ENCODE peak calls at places on chromosome 6, in nine cellular contexts. One of them, this sample, is unnamed.
A peak's percentile ranks its signal among the peaks of the same experiment; 100 is the strongest.

GRCh38 chr6:37669887-37670437 is 27.7 kb downstream of the MDGA1 start:
- DNase-seq in left ventricle myocardium inferior: no peak
- DNase-seq in AG04450: no peak
- DNase-seq in NB4: no peak
- DNase-seq in adrenal gland: no peak
- DNase-seq in psoas muscle: no peak
- DNase-seq in ascending aorta: no peak
- DNase-seq in GM12865: no peak
- DNase-seq in GM12878: no peak
- DNase-seq in this sample: no peak

GRCh38 chr6:2165216-2165725 is 80.1 kb downstream of the GMDS start:
- DNase-seq in left ventricle myocardium inferior: no peak
- DNase-seq in AG04450: no peak
- DNase-seq in NB4: no peak
- DNase-seq in adrenal gland: no peak
- DNase-seq in psoas muscle: no peak
- DNase-seq in ascending aorta: no peak
- DNase-seq in GM12865: no peak
- DNase-seq in GM12878: no peak
- DNase-seq in this sample: no peak

GRCh38 chr6:85404497-85405174 is 45.2 kb upstream of the NT5E start:
- DNase-seq in left ventricle myocardium inferior: no peak
- DNase-seq in AG04450: peak; percentile 79
- DNase-seq in NB4: no peak
- DNase-seq in adrenal gland: no peak
- DNase-seq in psoas muscle: no peak
- DNase-seq in ascending aorta: peak; percentile 73
- DNase-seq in GM12865: no peak
- DNase-seq in GM12878: no peak
- DNase-seq in this sample: no peak

GRCh38 chr6:100664274-100665040 is 199.7 kb upstream of the SIM1 start:
- DNase-seq in left ventricle myocardium inferior: no peak
- DNase-seq in AG04450: peak; percentile 2
- DNase-seq in NB4: peak; percentile 47
- DNase-seq in adrenal gland: no peak
- DNase-seq in psoas muscle: no peak
- DNase-seq in ascending aorta: no peak
- DNase-seq in GM12865: peak; percentile 28
- DNase-seq in GM12878: no peak
- DNase-seq in this sample: no peak

GRCh38 chr6:113185299-113185698 is 671.8 kb upstream of the MARCKS start:
- DNase-seq in left ventricle myocardium inferior: peak; percentile 14
- DNase-seq in AG04450: peak; percentile 16
- DNase-seq in NB4: no peak
- DNase-seq in adrenal gland: no peak
- DNase-seq in psoas muscle: no peak
- DNase-seq in ascending aorta: no peak
- DNase-seq in GM12865: no peak
- DNase-seq in GM12878: no peak
- DNase-seq in this sample: no peak

GRCh38 chr6:168852336-168852884 is 401.2 kb downstream of the THBS2 start:
- DNase-seq in left ventricle myocardium inferior: no peak
- DNase-seq in AG04450: no peak
- DNase-seq in NB4: no peak
- DNase-seq in adrenal gland: no peak
- DNase-seq in psoas muscle: no peak
- DNase-seq in ascending aorta: no peak
- DNase-seq in GM12865: no peak
- DNase-seq in GM12878: no peak
- DNase-seq in this sample: no peak

GRCh38 chr6:37565267-37566208 is 65.8 kb upstream of the CCDC167 start:
- DNase-seq in left ventricle myocardium inferior: no peak
- DNase-seq in AG04450: no peak
- DNase-seq in NB4: no peak
- DNase-seq in adrenal gland: no peak
- DNase-seq in psoas muscle: no peak
- DNase-seq in ascending aorta: no peak
- DNase-seq in GM12865: peak; percentile 53
- DNase-seq in GM12878: no peak
- DNase-seq in this sample: peak; percentile 54

GRCh38 chr6:151592449-151593169 is 98.8 kb downstream of the CCDC170 start:
- DNase-seq in left ventricle myocardium inferior: no peak
- DNase-seq in AG04450: no peak
- DNase-seq in NB4: no peak
- DNase-seq in adrenal gland: no peak
- DNase-seq in psoas muscle: no peak
- DNase-seq in ascending aorta: no peak
- DNase-seq in GM12865: no peak
- DNase-seq in GM12878: no peak
- DNase-seq in this sample: no peak

GRCh38 chr6:169520104-169520503 is 181.7 kb downstream of the WDR27 start:
- DNase-seq in left ventricle myocardium inferior: no peak
- DNase-seq in AG04450: no peak
- DNase-seq in NB4: no peak
- DNase-seq in adrenal gland: no peak
- DNase-seq in psoas muscle: no peak
- DNase-seq in ascending aorta: no peak
- DNase-seq in GM12865: no peak
- DNase-seq in GM12878: no peak
- DNase-seq in this sample: no peak

GRCh38 chr6:125867483-125867935 is 76.7 kb downstream of the NCOA7 start:
- DNase-seq in left ventricle myocardium inferior: no peak
- DNase-seq in AG04450: peak; percentile 33
- DNase-seq in NB4: peak; percentile 38
- DNase-seq in adrenal gland: no peak
- DNase-seq in psoas muscle: no peak
- DNase-seq in ascending aorta: no peak
- DNase-seq in GM12865: no peak
- DNase-seq in GM12878: no peak
- DNase-seq in this sample: no peak

GRCh38 chr6:53411451-53411850 is 62.7 kb upstream of the ELOVL5 start:
- DNase-seq in left ventricle myocardium inferior: no peak
- DNase-seq in AG04450: no peak
- DNase-seq in NB4: no peak
- DNase-seq in adrenal gland: no peak
- DNase-seq in psoas muscle: no peak
- DNase-seq in ascending aorta: no peak
- DNase-seq in GM12865: no peak
- DNase-seq in GM12878: no peak
- DNase-seq in this sample: no peak

GRCh38 chr6:3176562-3177355 is 19.4 kb upstream of the TUBB2A start:
- DNase-seq in left ventricle myocardium inferior: no peak
- DNase-seq in AG04450: peak; percentile 80
- DNase-seq in NB4: peak; percentile 88
- DNase-seq in adrenal gland: peak; percentile 87
- DNase-seq in psoas muscle: no peak
- DNase-seq in ascending aorta: no peak
- DNase-seq in GM12865: no peak
- DNase-seq in GM12878: no peak
- DNase-seq in this sample: no peak

GRCh38 chr6:168886964-168887363 is 366.7 kb downstream of the THBS2 start:
- DNase-seq in left ventricle myocardium inferior: no peak
- DNase-seq in AG04450: no peak
- DNase-seq in NB4: no peak
- DNase-seq in adrenal gland: no peak
- DNase-seq in psoas muscle: no peak
- DNase-seq in ascending aorta: no peak
- DNase-seq in GM12865: no peak
- DNase-seq in GM12878: no peak
- DNase-seq in this sample: no peak

GRCh38 chr6:160391419-160392116 is 43.4 kb downstream of the SLC22A3 start:
- DNase-seq in left ventricle myocardium inferior: no peak
- DNase-seq in AG04450: no peak
- DNase-seq in NB4: no peak
- DNase-seq in adrenal gland: peak; percentile 70
- DNase-seq in psoas muscle: no peak
- DNase-seq in ascending aorta: no peak
- DNase-seq in GM12865: no peak
- DNase-seq in GM12878: no peak
- DNase-seq in this sample: no peak

GRCh38 chr6:13624871-13625288 is 9.7 kb downstream of the NOL7 start:
- DNase-seq in left ventricle myocardium inferior: no peak
- DNase-seq in AG04450: no peak
- DNase-seq in NB4: peak; percentile 78
- DNase-seq in adrenal gland: no peak
- DNase-seq in psoas muscle: no peak
- DNase-seq in ascending aorta: no peak
- DNase-seq in GM12865: peak; percentile 69
- DNase-seq in GM12878: no peak
- DNase-seq in this sample: peak; percentile 45

GRCh38 chr6:89483111-89483720 is 50.3 kb downstream of the ANKRD6 start:
- DNase-seq in left ventricle myocardium inferior: peak; percentile 36
- DNase-seq in AG04450: no peak
- DNase-seq in NB4: no peak
- DNase-seq in adrenal gland: peak; percentile 79
- DNase-seq in psoas muscle: no peak
- DNase-seq in ascending aorta: peak; percentile 75
- DNase-seq in GM12865: no peak
- DNase-seq in GM12878: no peak
- DNase-seq in this sample: no peak

GRCh38 chr6:149233056-149233715 is 84.3 kb upstream of the TAB2 start:
- DNase-seq in left ventricle myocardium inferior: no peak
- DNase-seq in AG04450: peak; percentile 56
- DNase-seq in NB4: peak; percentile 67
- DNase-seq in adrenal gland: no peak
- DNase-seq in psoas muscle: no peak
- DNase-seq in ascending aorta: no peak
- DNase-seq in GM12865: no peak
- DNase-seq in GM12878: no peak
- DNase-seq in this sample: no peak

GRCh38 chr6:112946051-112946450 is 598.9 kb downstream of the RFPL4B start:
- DNase-seq in left ventricle myocardium inferior: no peak
- DNase-seq in AG04450: no peak
- DNase-seq in NB4: no peak
- DNase-seq in adrenal gland: no peak
- DNase-seq in psoas muscle: no peak
- DNase-seq in ascending aorta: no peak
- DNase-seq in GM12865: no peak
- DNase-seq in GM12878: no peak
- DNase-seq in this sample: no peak

GRCh38 chr6:106448000-106448426 is 87.5 kb downstream of the CRYBG1 start:
- DNase-seq in left ventricle myocardium inferior: peak; percentile 34
- DNase-seq in AG04450: no peak
- DNase-seq in NB4: peak; percentile 97
- DNase-seq in adrenal gland: no peak
- DNase-seq in psoas muscle: no peak
- DNase-seq in ascending aorta: no peak
- DNase-seq in GM12865: peak; percentile 71
- DNase-seq in GM12878: peak; percentile 11
- DNase-seq in this sample: peak; percentile 41

GRCh38 chr6:39887692-39888450 is 46.4 kb downstream of the MOCS1 start:
- DNase-seq in left ventricle myocardium inferior: peak; percentile 79
- DNase-seq in AG04450: peak; percentile 88
- DNase-seq in NB4: no peak
- DNase-seq in adrenal gland: peak; percentile 78
- DNase-seq in psoas muscle: peak; percentile 92
- DNase-seq in ascending aorta: peak; percentile 96
- DNase-seq in GM12865: no peak
- DNase-seq in GM12878: no peak
- DNase-seq in this sample: no peak

GRCh38 chr6:167487706-167488664 is 163.1 kb downstream of the TTLL2 start:
- DNase-seq in left ventricle myocardium inferior: no peak
- DNase-seq in AG04450: no peak
- DNase-seq in NB4: no peak
- DNase-seq in adrenal gland: no peak
- DNase-seq in psoas muscle: no peak
- DNase-seq in ascending aorta: no peak
- DNase-seq in GM12865: no peak
- DNase-seq in GM12878: no peak
- DNase-seq in this sample: no peak

GRCh38 chr6:167479967-167480653 is 155.2 kb downstream of the TTLL2 start:
- DNase-seq in left ventricle myocardium inferior: no peak
- DNase-seq in AG04450: no peak
- DNase-seq in NB4: peak; percentile 11
- DNase-seq in adrenal gland: peak; percentile 29
- DNase-seq in psoas muscle: no peak
- DNase-seq in ascending aorta: peak; percentile 42
- DNase-seq in GM12865: no peak
- DNase-seq in GM12878: no peak
- DNase-seq in this sample: no peak

GRCh38 chr6:167481527-167481926 is 156.6 kb downstream of the TTLL2 start:
- DNase-seq in left ventricle myocardium inferior: no peak
- DNase-seq in AG04450: no peak
- DNase-seq in NB4: no peak
- DNase-seq in adrenal gland: peak; percentile 37
- DNase-seq in psoas muscle: no peak
- DNase-seq in ascending aorta: no peak
- DNase-seq in GM12865: no peak
- DNase-seq in GM12878: no peak
- DNase-seq in this sample: no peak

GRCh38 chr6:167485186-167485978 is 160.5 kb downstream of the TTLL2 start:
- DNase-seq in left ventricle myocardium inferior: no peak
- DNase-seq in AG04450: no peak
- DNase-seq in NB4: no peak
- DNase-seq in adrenal gland: peak; percentile 56
- DNase-seq in psoas muscle: no peak
- DNase-seq in ascending aorta: no peak
- DNase-seq in GM12865: no peak
- DNase-seq in GM12878: no peak
- DNase-seq in this sample: no peak
- TF ChIP-seq CTCF in left ventricle myocardium inferior: peak; percentile 75
- TF ChIP-seq CTCF in AG04450: no peak
- TF ChIP-seq CTCF in NB4: no peak
- TF ChIP-seq CTCF in adrenal gland: peak; percentile 41
- TF ChIP-seq CTCF in psoas muscle: peak; percentile 52
- TF ChIP-seq CTCF in ascending aorta: peak; percentile 59
- TF ChIP-seq CTCF in GM12865: no peak
- TF ChIP-seq CTCF in GM12878: peak; percentile 31
- TF ChIP-seq CTCF in this sample: no peak

GRCh38 chr6:79404261-79404660 is 133.0 kb downstream of the LCA5 start:
- DNase-seq in left ventricle myocardium inferior: no peak
- DNase-seq in AG04450: no peak
- DNase-seq in NB4: no peak
- DNase-seq in adrenal gland: no peak
- DNase-seq in psoas muscle: no peak
- DNase-seq in ascending aorta: no peak
- DNase-seq in GM12865: no peak
- DNase-seq in GM12878: no peak
- DNase-seq in this sample: no peak
- TF ChIP-seq CTCF in left ventricle myocardium inferior: no peak
- TF ChIP-seq CTCF in AG04450: no peak
- TF ChIP-seq CTCF in NB4: no peak
- TF ChIP-seq CTCF in adrenal gland: no peak
- TF ChIP-seq CTCF in psoas muscle: no peak
- TF ChIP-seq CTCF in ascending aorta: no peak
- TF ChIP-seq CTCF in GM12865: no peak
- TF ChIP-seq CTCF in GM12878: no peak
- TF ChIP-seq CTCF in this sample: no peak

GRCh38 chr6:131792091-131792496 is 15.7 kb upstream of the ENPP1 start:
- DNase-seq in left ventricle myocardium inferior: no peak
- DNase-seq in AG04450: no peak
- DNase-seq in NB4: no peak
- DNase-seq in adrenal gland: no peak
- DNase-seq in psoas muscle: no peak
- DNase-seq in ascending aorta: no peak
- DNase-seq in GM12865: no peak
- DNase-seq in GM12878: no peak
- DNase-seq in this sample: no peak
- TF ChIP-seq CTCF in left ventricle myocardium inferior: no peak
- TF ChIP-seq CTCF in AG04450: no peak
- TF ChIP-seq CTCF in NB4: no peak
- TF ChIP-seq CTCF in adrenal gland: no peak
- TF ChIP-seq CTCF in psoas muscle: no peak
- TF ChIP-seq CTCF in ascending aorta: no peak
- TF ChIP-seq CTCF in GM12865: no peak
- TF ChIP-seq CTCF in GM12878: no peak
- TF ChIP-seq CTCF in this sample: no peak

GRCh38 chr6:109440325-109441068 is at the start of the genes PPIL6 and SMPD2:
- DNase-seq in left ventricle myocardium inferior: peak; percentile 90
- DNase-seq in AG04450: peak; percentile 58
- DNase-seq in NB4: peak; percentile 94
- DNase-seq in adrenal gland: peak; percentile 90
- DNase-seq in psoas muscle: peak; percentile 95
- DNase-seq in ascending aorta: peak; percentile 93
- DNase-seq in GM12865: peak; percentile 91
- DNase-seq in GM12878: no peak
- DNase-seq in this sample: peak; percentile 97
- TF ChIP-seq CTCF in left ventricle myocardium inferior: peak; percentile 45
- TF ChIP-seq CTCF in AG04450: peak; percentile 33
- TF ChIP-seq CTCF in NB4: peak; percentile 13
- TF ChIP-seq CTCF in adrenal gland: no peak
- TF ChIP-seq CTCF in psoas muscle: peak; percentile 39
- TF ChIP-seq CTCF in ascending aorta: peak; percentile 39
- TF ChIP-seq CTCF in GM12865: peak; percentile 27
- TF ChIP-seq CTCF in GM12878: peak; percentile 33
- TF ChIP-seq CTCF in this sample: no peak

This sample was measured in GM20000.